ENCODE peak calls at places on chromosomes 3 and 15, in five cellular contexts. K, T, V, Z and N are unnamed samples.
A peak's percentile ranks its signal among the peaks of the same experiment; 100 is the strongest.

GRCh38 chr3:127226946-127227842 is 34.3 kb downstream of the PRR23E start:
- DNase-seq in K (no peak), T (no peak), V (no peak), Z (no peak), N (peak; percentile 67)

GRCh38 chr3:101377796-101378195 is 57.4 kb upstream of the IMPG2 start:
- DNase-seq in K (no peak), T (no peak), V (no peak), Z (no peak), N (no peak)

GRCh38 chr3:149010504-149010951 is 19.2 kb downstream of the GYG1 start:
- DNase-seq in K (no peak), T (no peak), V (no peak), Z (no peak), N (no peak)

GRCh38 chr3:32421991-32422859 is 30.6 kb downstream of the CMTM7 start:
- DNase-seq in K (no peak), T (peak; percentile 84), V (no peak), Z (peak; percentile 30), N (no peak)

GRCh38 chr15:75235760-75236729 is 22.1 kb upstream of the GOLGA6C start:
- DNase-seq in K (no peak), T (no peak), V (no peak), Z (no peak), N (no peak)

GRCh38 chr3:72973031-72973723 is 23.4 kb upstream of the PPP4R2 start:
- DNase-seq in K (no peak), T (no peak), V (no peak), Z (no peak), N (no peak)

GRCh38 chr3:17942856-17943255 is 200.4 kb upstream of the TBC1D5 start:
- DNase-seq in K (no peak), T (no peak), V (no peak), Z (no peak), N (no peak)

GRCh38 chr3:38015984-38016383 is 13.5 kb downstream of the PLCD1 start:
- DNase-seq in K (no peak), T (no peak), V (no peak), Z (no peak), N (no peak)

GRCh38 chr15:31256385-31257265 is 70.0 kb upstream of the KLF13 start:
- DNase-seq in K (peak; percentile 52), T (no peak), V (no peak), Z (no peak), N (no peak)

GRCh38 chr15:76996526-76997401 is 1.8 kb downstream of the PSTPIP1 start:
- DNase-seq in K (no peak), T (no peak), V (no peak), Z (no peak), N (no peak)

GRCh38 chr3:105006164-105006563 is 360.5 kb upstream of the ALCAM start:
- DNase-seq in K (no peak), T (no peak), V (no peak), Z (no peak), N (no peak)

GRCh38 chr3:153373571-153373970 is 211.5 kb downstream of the RAP2B start:
- DNase-seq in K (no peak), T (no peak), V (no peak), Z (no peak), N (no peak)

GRCh38 chr3:14509796-14510100 is 30.4 kb downstream of the GRIP2 start:
- DNase-seq in K (no peak), T (no peak), V (no peak), Z (no peak), N (no peak)

GRCh38 chr3:64254443-64254842 is 29.2 kb upstream of the PRICKLE2 start:
- DNase-seq in K (no peak), T (no peak), V (no peak), Z (no peak), N (no peak)

GRCh38 chr3:138938877-138939562 is 7.9 kb downstream of the FOXL2 start:
- DNase-seq in K (no peak), T (no peak), V (no peak), Z (no peak), N (no peak)

GRCh38 chr3:122231781-122232180 is 48.3 kb downstream of the CASR start:
- DNase-seq in K (no peak), T (no peak), V (no peak), Z (no peak), N (no peak)

GRCh38 chr15:88769161-88769971 is 33.9 kb upstream of the ACAN start:
- DNase-seq in K (peak; percentile 1), T (no peak), V (peak; percentile 17), Z (no peak), N (no peak)

GRCh38 chr15:40511472-40512133 is 40.8 kb downstream of the CHST14 start:
- DNase-seq in K (peak; percentile 52), T (no peak), V (peak; percentile 54), Z (no peak), N (peak; percentile 76)

GRCh38 chr3:52339612-52340011 is 23.5 kb downstream of the DNAH1 start:
- DNase-seq in K (no peak), T (peak; percentile 21), V (peak; percentile 60), Z (peak; percentile 76), N (peak; percentile 77)

GRCh38 chr15:92902020-92902419 is 1.9 kb downstream of the CHD2 start:
- DNase-seq in K (no peak), T (no peak), V (no peak), Z (no peak), N (no peak)

GRCh38 chr3:53478921-53479664 is 15.3 kb upstream of the CACNA1D start:
- DNase-seq in K (no peak), T (no peak), V (no peak), Z (no peak), N (no peak)

GRCh38 chr15:42919794-42920280 is 741 bp downstream of the TTBK2 start:
- DNase-seq in K (no peak), T (no peak), V (no peak), Z (no peak), N (no peak)

GRCh38 chr3:53199834-53200233 is 38.8 kb downstream of the PRKCD start:
- DNase-seq in K (no peak), T (no peak), V (no peak), Z (no peak), N (no peak)

GRCh38 chr3:45223889-45224730 is 2.0 kb downstream of the TMEM158 start:
- DNase-seq in K (no peak), T (no peak), V (no peak), Z (no peak), N (no peak)

GRCh38 chr3:45986303-45986982 is 9.2 kb downstream of the FYCO1 start:
- DNase-seq in K (no peak), T (no peak), V (no peak), Z (no peak), N (no peak)

GRCh38 chr3:158731938-158732855 is at the start of gene RARRES1:
- DNase-seq in K (peak; percentile 60), T (no peak), V (peak; percentile 50), Z (no peak), N (peak; percentile 84)

DNA sequence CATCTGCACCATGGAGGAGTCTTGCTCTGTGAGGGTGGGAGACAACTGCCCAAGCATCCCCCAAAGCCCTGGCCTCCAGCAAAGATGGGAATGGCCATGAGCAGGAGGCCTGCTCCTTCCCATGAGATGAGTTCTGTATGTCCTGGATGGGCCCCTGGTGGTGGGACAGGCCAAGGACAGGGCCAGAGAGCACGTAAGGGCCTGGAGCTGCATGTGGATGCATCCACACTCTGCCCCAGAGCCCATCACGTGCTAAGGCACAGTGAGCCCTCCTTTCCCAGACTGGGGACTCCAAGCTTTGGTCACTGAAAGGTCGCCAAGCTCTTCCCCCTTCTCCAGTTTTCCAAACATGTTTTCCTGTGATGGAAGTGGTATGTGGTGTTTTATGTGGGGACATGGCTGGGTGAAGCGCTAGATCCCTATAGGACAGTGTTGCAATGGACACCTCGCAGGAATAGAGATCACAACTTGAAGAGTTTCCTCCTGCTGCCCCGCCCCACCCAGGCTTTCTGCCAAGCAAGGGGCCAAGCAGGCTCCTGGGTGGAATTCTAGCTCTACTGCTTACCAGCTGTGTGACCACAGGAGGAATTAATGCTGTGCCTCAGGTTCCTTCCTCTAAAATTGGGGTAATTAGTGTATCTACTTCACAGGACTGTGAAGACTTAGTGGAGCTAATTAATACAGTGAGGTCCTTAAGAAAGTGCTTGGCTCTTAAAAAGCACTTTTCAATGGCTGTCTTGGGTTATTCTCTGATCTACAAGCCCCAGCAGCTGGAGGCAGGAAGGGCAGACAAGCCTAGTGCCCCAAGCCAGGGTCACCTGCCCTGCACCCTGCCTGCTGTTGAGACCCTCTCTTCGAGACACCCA is 106.4 kb upstream of the RPL32 start:
- DNase-seq in K (no peak), T (no peak), V (no peak), Z (peak; percentile 42), N (no peak)
- TF ChIP-seq CTCF in K (no peak), T (peak; percentile 19), V (no peak), Z (no peak), N (no peak)

DNA sequence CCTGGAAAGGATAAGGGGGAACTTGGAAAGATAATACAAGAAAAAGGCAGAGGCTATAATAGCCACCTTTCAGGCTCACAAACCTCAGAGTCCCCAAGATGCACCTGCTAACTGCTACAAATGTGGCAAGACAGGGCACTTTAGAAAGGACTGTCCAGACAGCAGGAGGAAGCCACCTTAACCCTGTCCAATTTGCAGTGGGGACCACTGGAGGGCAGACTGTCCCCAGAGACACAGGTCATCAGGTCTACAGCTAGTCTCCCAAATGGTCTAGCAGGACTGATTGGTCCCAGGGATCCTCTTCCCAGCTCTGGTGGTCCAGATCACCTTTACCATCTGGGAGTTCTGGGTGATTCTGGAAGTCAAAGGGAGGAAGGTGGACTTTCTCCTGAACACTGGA is 882.5 kb upstream of the GBE1 start:
- DNase-seq in K (no peak), T (no peak), V (peak; percentile 13), Z (no peak), N (no peak)
- TF ChIP-seq CTCF in K (no peak), T (no peak), V (no peak), Z (no peak), N (no peak)

GRCh38 chr3:186251948-186252619 is 110.0 kb downstream of the DGKG start:
- DNase-seq in K (no peak), T (no peak), V (no peak), Z (no peak), N (no peak)

GRCh38 chr3:186257866-186258265 is 104.2 kb downstream of the DGKG start:
- DNase-seq in K (no peak), T (no peak), V (no peak), Z (no peak), N (no peak)

GRCh38 chr3:186258968-186259367 is 103.1 kb downstream of the DGKG start:
- DNase-seq in K (no peak), T (no peak), V (no peak), Z (no peak), N (no peak)

GRCh38 chr3:186254676-186255665 is 107.1 kb downstream of the DGKG start:
- DNase-seq in K (peak; percentile 57), T (no peak), V (no peak), Z (no peak), N (peak; percentile 73)

DNA sequence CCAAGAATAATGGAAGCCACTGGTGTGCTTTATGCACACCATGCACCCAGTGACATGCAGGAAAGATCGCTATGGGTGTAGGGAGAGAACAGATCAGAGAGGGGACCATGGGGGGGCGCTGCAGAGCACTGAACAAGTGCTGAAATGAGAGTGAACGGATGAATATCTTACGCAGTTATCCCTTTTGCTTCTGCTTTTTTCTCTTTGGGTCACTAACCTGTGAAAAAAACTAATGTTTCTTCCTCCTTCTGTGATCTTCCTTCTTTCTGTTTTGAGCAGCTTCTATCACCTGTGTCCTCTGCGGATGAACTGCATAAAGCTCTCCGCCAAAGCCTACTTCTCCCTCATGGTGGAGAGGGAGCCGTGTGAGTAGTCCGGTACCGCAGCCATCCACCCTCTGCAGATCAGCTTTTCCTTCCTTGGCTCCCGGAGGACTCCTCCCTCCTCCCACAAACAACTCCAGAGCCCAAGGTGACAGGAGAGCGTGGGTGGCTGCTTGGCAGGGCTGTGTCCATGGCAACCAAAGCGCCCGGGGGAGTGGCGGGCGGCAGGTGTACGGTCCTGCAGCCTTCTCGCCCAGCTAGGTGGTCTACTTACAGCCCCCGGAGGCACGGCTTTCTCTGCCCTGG is 106.2 kb downstream of the DGKG start:
- DNase-seq in K (peak; percentile 54), T (no peak), V (peak; percentile 39), Z (no peak), N (peak; percentile 72)
- TF ChIP-seq CTCF in K (peak; percentile 68), T (peak; percentile 42), V (peak; percentile 16), Z (no peak), N (peak; percentile 66)

GRCh38 chr15:66567897-66568296 is 2.1 kb upstream of the LCTL start:
- DNase-seq in K (no peak), T (no peak), V (no peak), Z (no peak), N (no peak)
- TF ChIP-seq CTCF in K (no peak), T (no peak), V (no peak), Z (no peak), N (no peak)